ENCODE peak calls at places on chromosome 17, in seven cellular contexts. One of them, this sample, is unnamed.

GRCh38 chr17:82883461-82884031 is 43.7 kb upstream of the ZNF750 start:
- DNase-seq in heart right ventricle: no peak
- DNase-seq in fibroblast of the aortic adventitia: no peak
- DNase-seq in NCI-H1048: no peak
- DNase-seq in GM23338: no peak
- DNase-seq in COLO829: no peak
- DNase-seq in KG1: no peak
- DNase-seq in this sample: no peak

GRCh38 chr17:49434821-49435581 is 20.3 kb upstream of the PHB1 start:
- DNase-seq in COLO829: peak
- DNase-seq in NCI-H1048: peak
- DNase-seq in heart right ventricle: no peak
- DNase-seq in KG1: no peak
- DNase-seq in fibroblast of the aortic adventitia: peak
- DNase-seq in GM23338: peak
- DNase-seq in this sample: peak

GRCh38 chr17:82384730-82385429 is 13.3 kb downstream of the UTS2R start:
- DNase-seq in NCI-H1048: no peak
- DNase-seq in KG1: no peak
- DNase-seq in heart right ventricle: peak
- DNase-seq in GM23338: peak
- DNase-seq in fibroblast of the aortic adventitia: peak
- DNase-seq in COLO829: no peak
- DNase-seq in this sample: peak

GRCh38 chr17:42361781-42362186 is 26.5 kb downstream of the STAT3 start:
- DNase-seq in fibroblast of the aortic adventitia: no peak
- DNase-seq in heart right ventricle: no peak
- DNase-seq in COLO829: peak
- DNase-seq in NCI-H1048: no peak
- DNase-seq in GM23338: no peak
- DNase-seq in KG1: no peak
- DNase-seq in this sample: no peak

GRCh38 chr17:37220609-37220953 is 155.2 kb upstream of the C17orf78 start:
- DNase-seq in heart right ventricle: no peak
- DNase-seq in COLO829: peak
- DNase-seq in GM23338: peak
- DNase-seq in fibroblast of the aortic adventitia: peak
- DNase-seq in NCI-H1048: no peak
- DNase-seq in KG1: no peak
- DNase-seq in this sample: peak

GRCh38 chr17:56623383-56623782 is 29.9 kb downstream of the NOG start:
- DNase-seq in heart right ventricle: no peak
- DNase-seq in NCI-H1048: no peak
- DNase-seq in KG1: no peak
- DNase-seq in GM23338: no peak
- DNase-seq in fibroblast of the aortic adventitia: no peak
- DNase-seq in COLO829: no peak
- DNase-seq in this sample: no peak

GRCh38 chr17:920190-920589 is 59.4 kb downstream of the NXN start:
- DNase-seq in COLO829: no peak
- DNase-seq in heart right ventricle: no peak
- DNase-seq in GM23338: no peak
- DNase-seq in NCI-H1048: no peak
- DNase-seq in KG1: no peak
- DNase-seq in fibroblast of the aortic adventitia: no peak
- DNase-seq in this sample: no peak

GRCh38 chr17:29237476-29238132 is 9.1 kb upstream of the CRYBA1 start:
- DNase-seq in NCI-H1048: no peak
- DNase-seq in heart right ventricle: no peak
- DNase-seq in GM23338: no peak
- DNase-seq in KG1: no peak
- DNase-seq in fibroblast of the aortic adventitia: peak
- DNase-seq in COLO829: no peak
- DNase-seq in this sample: peak

GRCh38 chr17:44523672-44523972 is 20.4 kb upstream of the GPATCH8 start:
- DNase-seq in GM23338: no peak
- DNase-seq in COLO829: no peak
- DNase-seq in heart right ventricle: no peak
- DNase-seq in KG1: no peak
- DNase-seq in fibroblast of the aortic adventitia: no peak
- DNase-seq in NCI-H1048: no peak
- DNase-seq in this sample: no peak

GRCh38 chr17:82238562-82239201 is 9.8 kb downstream of the SLC16A3 start:
- DNase-seq in NCI-H1048: no peak
- DNase-seq in GM23338: no peak
- DNase-seq in KG1: no peak
- DNase-seq in heart right ventricle: peak
- DNase-seq in fibroblast of the aortic adventitia: peak
- DNase-seq in COLO829: peak
- DNase-seq in this sample: peak

GRCh38 chr17:55411463-55411855 is 10.2 kb downstream of the MMD start:
- DNase-seq in NCI-H1048: no peak
- DNase-seq in fibroblast of the aortic adventitia: no peak
- DNase-seq in COLO829: no peak
- DNase-seq in GM23338: no peak
- DNase-seq in heart right ventricle: no peak
- DNase-seq in KG1: no peak
- DNase-seq in this sample: no peak

GRCh38 chr17:7021993-7022778 is 664 bp upstream of the BCL6B start:
- DNase-seq in GM23338: peak
- DNase-seq in KG1: peak
- DNase-seq in NCI-H1048: peak
- DNase-seq in fibroblast of the aortic adventitia: peak
- DNase-seq in heart right ventricle: peak
- DNase-seq in COLO829: peak
- DNase-seq in this sample: peak

GRCh38 chr17:74152591-74153455 is 50.7 kb upstream of the RPL38 start:
- DNase-seq in fibroblast of the aortic adventitia: peak
- DNase-seq in heart right ventricle: no peak
- DNase-seq in COLO829: no peak
- DNase-seq in KG1: no peak
- DNase-seq in NCI-H1048: no peak
- DNase-seq in GM23338: no peak
- DNase-seq in this sample: peak

GRCh38 chr17:39161967-39162366 is 4.0 kb downstream of the ARL5C start:
- DNase-seq in KG1: no peak
- DNase-seq in GM23338: no peak
- DNase-seq in NCI-H1048: no peak
- DNase-seq in COLO829: no peak
- DNase-seq in heart right ventricle: no peak
- DNase-seq in fibroblast of the aortic adventitia: no peak
- DNase-seq in this sample: no peak

GRCh38 chr17:73308017-73308823 is 3.6 kb downstream of the CDC42EP4 start:
- DNase-seq in GM23338: no peak
- DNase-seq in COLO829: no peak
- DNase-seq in NCI-H1048: no peak
- DNase-seq in heart right ventricle: peak
- DNase-seq in fibroblast of the aortic adventitia: peak
- DNase-seq in KG1: no peak
- DNase-seq in this sample: peak

GRCh38 chr17:28572294-28573099 is 1.2 kb upstream of the PIGS start:
- DNase-seq in COLO829: no peak
- DNase-seq in KG1: no peak
- DNase-seq in fibroblast of the aortic adventitia: no peak
- DNase-seq in heart right ventricle: peak
- DNase-seq in NCI-H1048: no peak
- DNase-seq in GM23338: no peak
- DNase-seq in this sample: no peak

GRCh38 chr17:76492989-76493501 is 8.2 kb downstream of the RHBDF2 start:
- DNase-seq in COLO829: no peak
- DNase-seq in heart right ventricle: peak
- DNase-seq in GM23338: no peak
- DNase-seq in KG1: peak
- DNase-seq in fibroblast of the aortic adventitia: peak
- DNase-seq in NCI-H1048: no peak
- DNase-seq in this sample: peak

GRCh38 chr17:69175812-69176517 is 34.3 kb upstream of the ABCA6 start:
- DNase-seq in heart right ventricle: no peak
- DNase-seq in KG1: no peak
- DNase-seq in GM23338: no peak
- DNase-seq in NCI-H1048: no peak
- DNase-seq in COLO829: peak
- DNase-seq in fibroblast of the aortic adventitia: peak
- DNase-seq in this sample: peak

This sample was measured in AG10803.